ENCODE peak calls at places on chromosomes 11 and 22, in eight cellular contexts. U is spleen; Z is stomach; A is psoas muscle; P is heart right ventricle; O is Caco-2; R is effector memory CD4-positive, alpha-beta T cell; T is A673. C is an unnamed sample.

GRCh38 chr22:29892315-29892714 is 9.3 kb downstream of the MTMR3 start:
- DNase-seq in O (no peak), P (no peak), A (no peak), R (no peak), U (no peak), Z (no peak), T (no peak), C (no peak)

GRCh38 chr11:69513663-69514062 is 32.2 kb downstream of the LINC01488 start:
- DNase-seq in O (no peak), R (no peak), A (no peak), U (peak; percentile 44), T (no peak), Z (no peak), P (no peak), C (peak; percentile 39)

GRCh38 chr11:813440-814096 is 3.8 kb downstream of the RPLP2 start:
- DNase-seq in P (no peak), O (no peak), U (no peak), R (no peak), Z (no peak), T (no peak), A (no peak), C (no peak)

GRCh38 chr11:122723576-122723975 is 68.1 kb downstream of the UBASH3B start:
- DNase-seq in A (no peak), T (no peak), O (no peak), Z (no peak), U (no peak), R (no peak), P (no peak), C (no peak)

GRCh38 chr11:8839957-8840945 is 70.7 kb upstream of the AKIP1 start:
- DNase-seq in P (peak; percentile 36), A (no peak), Z (peak; percentile 76), T (no peak), O (no peak), R (no peak), U (peak; percentile 52), C (no peak)

GRCh38 chr22:45337536-45337935 is 27.8 kb downstream of the FAM118A start:
- DNase-seq in U (no peak), O (no peak), R (no peak), P (no peak), T (no peak), Z (no peak), A (no peak), C (no peak)

GRCh38 chr11:75945925-75946324 is 130.9 kb downstream of the UVRAG start:
- DNase-seq in T (no peak), P (no peak), U (no peak), O (no peak), Z (no peak), A (no peak), R (no peak), C (no peak)

GRCh38 chr11:73753938-73754337 is 6.9 kb downstream of the RAB6A start:
- DNase-seq in R (no peak), A (no peak), P (no peak), T (no peak), O (peak; percentile 49), U (no peak), Z (no peak), C (no peak)

GRCh38 chr11:76664578-76665061 is 5.9 kb downstream of the LRRC32 start:
- DNase-seq in P (no peak), Z (no peak), A (no peak), R (no peak), U (peak; percentile 85), O (no peak), T (no peak), C (peak; percentile 30)

GRCh38 chr22:41355895-41356294 is 25.8 kb upstream of the TEF start:
- DNase-seq in R (no peak), U (no peak), P (no peak), O (no peak), Z (no peak), A (no peak), T (no peak), C (no peak)

GRCh38 chr22:41352058-41352457 is 29.7 kb upstream of the TEF start:
- DNase-seq in Z (no peak), T (peak; percentile 67), O (peak; percentile 42), U (no peak), R (no peak), A (no peak), P (no peak), C (no peak)

GRCh38 chr22:41356430-41357028 is 25.2 kb upstream of the TEF start:
- DNase-seq in A (no peak), R (no peak), T (no peak), P (no peak), Z (no peak), O (no peak), U (no peak), C (no peak)

GRCh38 chr22:41354979-41355378 is 26.8 kb upstream of the TEF start:
- DNase-seq in U (no peak), A (peak; percentile 72), Z (no peak), P (no peak), R (no peak), O (no peak), T (no peak), C (no peak)

GRCh38 chr22:41353862-41354575 is 27.7 kb upstream of the TEF start:
- DNase-seq in P (no peak), T (no peak), R (no peak), Z (no peak), U (no peak), A (no peak), O (no peak), C (no peak)
- H3K36me3 ChIP-seq in P (peaks cover 98% of the 10 kb centered on the region), T (peaks cover 59% of the 10 kb centered on the region), R (peaks cover 76% of the 10 kb centered on the region), Z (peaks cover 74% of the 10 kb centered on the region), U (peaks cover 86% of the 10 kb centered on the region), A (peaks cover 95% of the 10 kb centered on the region), O (peaks cover 7% of the 10 kb centered on the region), C (peaks cover 100% of the 10 kb centered on the region)

DNA sequence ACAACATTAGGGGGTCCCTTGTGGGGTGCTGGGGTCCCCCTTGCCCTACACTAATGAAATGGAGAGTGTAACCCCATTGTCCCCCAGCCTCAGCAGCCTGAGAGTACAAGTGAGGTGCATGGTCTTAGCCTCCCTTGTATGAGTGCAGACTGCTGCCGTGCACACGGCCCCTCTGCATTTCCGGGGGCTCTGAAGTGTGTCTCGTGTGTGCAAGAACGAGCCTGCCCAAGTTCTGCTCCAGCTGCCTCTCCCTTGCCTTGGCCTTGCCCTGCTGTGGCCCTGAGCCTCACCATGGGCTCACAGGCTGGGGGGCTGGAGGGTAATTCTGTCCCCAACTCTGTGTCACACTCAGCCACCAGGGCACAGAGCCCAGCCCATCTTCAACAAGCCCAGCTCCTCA is 5.2 kb upstream of the EHD1 start:
- DNase-seq in O (no peak), A (no peak), Z (no peak), U (peak; percentile 71), T (no peak), R (no peak), P (no peak), C (no peak)
- H3K4me1 ChIP-seq in O (peaks cover 45% of the 10 kb centered on the region), A (peaks cover 13% of the 10 kb centered on the region), Z (peaks cover 19% of the 10 kb centered on the region), U (peaks cover 54% of the 10 kb centered on the region), T (peaks cover 5% of the 10 kb centered on the region), R (peaks cover 42% of the 10 kb centered on the region), P (peaks cover 40% of the 10 kb centered on the region), C (peaks cover 7% of the 10 kb centered on the region)

GRCh38 chr11:65187971-65188461 is 6.3 kb downstream of the CAPN1 start:
- DNase-seq in O (no peak), P (no peak), U (peak; percentile 61), R (no peak), Z (no peak), A (no peak), T (no peak), C (peak; percentile 68)
- H3K36me3 ChIP-seq in O (peaks cover 10% of the 10 kb centered on the region), P (peaks cover 97% of the 10 kb centered on the region), U (peaks cover 56% of the 10 kb centered on the region), R (peaks cover 62% of the 10 kb centered on the region), Z (peaks cover 48% of the 10 kb centered on the region), A (peaks cover 97% of the 10 kb centered on the region), T (no peaks in the 10 kb centered on the region), C (peaks cover 98% of the 10 kb centered on the region)

GRCh38 chr11:116989184-116989583 is 109.0 kb downstream of the SIK3 start:
- DNase-seq in U (no peak), Z (no peak), R (no peak), P (no peak), T (no peak), O (no peak), A (no peak), C (no peak)
- H3K4me1 ChIP-seq in U (peaks cover 68% of the 10 kb centered on the region), Z (peaks cover 22% of the 10 kb centered on the region), R (peaks cover 6% of the 10 kb centered on the region), P (peaks cover 85% of the 10 kb centered on the region), T (peaks cover 59% of the 10 kb centered on the region), O (peaks cover 55% of the 10 kb centered on the region), A (peaks cover 70% of the 10 kb centered on the region), C (peaks cover 78% of the 10 kb centered on the region)

DNA sequence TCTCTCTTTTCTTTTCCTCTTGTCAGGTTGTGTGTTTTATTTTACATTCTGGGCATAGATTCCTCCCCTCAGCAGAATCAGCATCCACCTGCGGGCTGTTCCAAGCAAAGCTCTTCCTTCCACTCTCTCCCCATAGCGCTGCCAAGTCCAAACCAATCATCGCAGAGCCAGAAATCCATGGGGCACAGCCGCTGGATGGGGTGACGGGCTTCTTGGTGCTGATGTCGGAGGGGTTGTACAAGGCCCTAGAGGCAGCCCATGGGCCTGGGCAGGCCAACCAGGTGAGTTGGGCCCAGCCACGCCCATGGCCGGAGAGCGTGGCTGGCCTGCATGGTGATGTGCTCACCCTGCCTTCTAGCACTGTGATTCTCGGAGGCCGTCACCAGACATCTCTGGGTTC is 22.1 kb downstream of the TAB1 start:
- DNase-seq in U (no peak), R (no peak), O (no peak), P (no peak), A (no peak), Z (no peak), T (no peak), C (no peak)
- H3K36me3 ChIP-seq in U (peaks cover 77% of the 10 kb centered on the region), R (peaks cover 56% of the 10 kb centered on the region), O (no peaks in the 10 kb centered on the region), P (peaks cover 94% of the 10 kb centered on the region), A (peaks cover 95% of the 10 kb centered on the region), Z (peaks cover 75% of the 10 kb centered on the region), T (peaks cover 60% of the 10 kb centered on the region), C (peaks cover 93% of the 10 kb centered on the region)

GRCh38 chr11:2380396-2380795 is 3.3 kb downstream of the CD81 start:
- DNase-seq in R (no peak), Z (no peak), O (no peak), P (no peak), A (no peak), U (no peak), T (no peak), C (no peak)

GRCh38 chr11:2382927-2383822 is 6.1 kb downstream of the CD81 start:
- DNase-seq in R (no peak), Z (no peak), P (peak; percentile 88), T (no peak), U (peak; percentile 86), A (peak; percentile 91), O (no peak), C (peak; percentile 81)

GRCh38 chr11:2380807-2381350 is 3.8 kb downstream of the CD81 start:
- DNase-seq in Z (peak; percentile 47), A (peak; percentile 86), O (no peak), U (peak; percentile 90), T (no peak), P (peak; percentile 75), R (no peak), C (peak; percentile 91)

GRCh38 chr11:2382129-2382517 is 5.0 kb downstream of the CD81 start:
- DNase-seq in O (no peak), P (no peak), A (peak; percentile 48), R (no peak), U (peak; percentile 78), T (no peak), Z (no peak), C (peak; percentile 33)

DNA sequence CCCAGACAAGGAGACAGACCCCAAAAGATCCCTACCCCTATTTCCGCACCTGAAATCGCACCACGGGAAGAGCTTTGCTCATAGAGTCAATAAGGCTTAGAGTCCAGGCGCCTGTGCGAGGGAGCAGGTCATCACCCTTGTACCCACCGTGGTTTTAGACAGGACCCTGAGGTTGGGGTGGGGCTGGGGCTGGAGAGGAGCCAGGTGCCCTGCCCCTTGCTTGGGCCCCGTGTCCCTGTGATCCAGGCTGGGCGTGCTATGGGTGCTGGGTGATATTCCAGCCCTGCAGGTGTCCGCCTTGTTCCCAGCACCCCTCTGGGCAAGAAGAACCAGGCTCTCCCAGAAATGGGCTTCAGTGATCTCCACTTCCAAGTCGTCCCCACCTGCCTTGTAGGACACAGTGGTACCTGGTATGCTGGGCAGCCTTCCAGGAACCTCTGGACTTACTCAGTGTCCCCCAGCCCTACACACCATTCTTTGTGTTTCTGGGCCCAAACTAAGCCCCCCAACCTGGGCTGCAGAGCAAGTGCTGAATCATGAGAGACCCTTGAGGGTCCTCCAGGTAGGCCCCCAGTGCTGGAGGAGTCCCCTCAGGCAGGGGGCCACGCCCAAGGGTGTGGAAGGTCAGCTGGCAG is 4.5 kb downstream of the CD81 start:
- DNase-seq in P (no peak), Z (no peak), O (no peak), A (peak; percentile 53), T (no peak), R (no peak), U (peak; percentile 76), C (peak; percentile 56)
- H3K4me1 ChIP-seq in P (peaks cover 83% of the 10 kb centered on the region), Z (peaks cover 74% of the 10 kb centered on the region), O (peaks cover 11% of the 10 kb centered on the region), A (peaks cover 56% of the 10 kb centered on the region), T (peaks cover 6% of the 10 kb centered on the region), R (peaks cover 42% of the 10 kb centered on the region), U (peaks cover 90% of the 10 kb centered on the region), C (peaks cover 80% of the 10 kb centered on the region)